ENCODE peak calls at places on chromosomes 6 and 20, in nine cellular contexts. I, Q, D, B, P, A, O, C and K are unnamed samples.
A peak's percentile ranks its signal among the peaks of the same experiment; 100 is the strongest.

GRCh38 chr6:46948699-46949098 is 27.0 kb upstream of the ADGRF5 start:
- DNase-seq in Q (no peak), P (no peak), C (no peak), B (no peak), A (no peak), I (no peak), O (peak; percentile 40), D (no peak), K (no peak)

GRCh38 chr20:25023316-25023715 is 30.8 kb upstream of the APMAP start:
- DNase-seq in C (peak; percentile 25), P (no peak), I (no peak), B (no peak), O (no peak), D (no peak), Q (no peak), A (no peak), K (no peak)

GRCh38 chr6:155974967-155975366 is 519.3 kb upstream of the NOX3 start:
- DNase-seq in I (no peak), D (peak; percentile 36), B (no peak), A (no peak), O (no peak), Q (no peak), P (no peak), C (no peak), K (no peak)

GRCh38 chr6:3726421-3726820 is 25.1 kb downstream of the PXDC1 start:
- DNase-seq in I (no peak), A (no peak), D (no peak), C (no peak), P (no peak), B (peak; percentile 55), O (no peak), Q (no peak), K (no peak)

GRCh38 chr6:113644861-113645575 is 212.1 kb upstream of the MARCKS start:
- DNase-seq in A (no peak), P (no peak), I (no peak), O (no peak), B (peak; percentile 79), D (no peak), C (no peak), Q (peak; percentile 78), K (peak; percentile 88)

GRCh38 chr6:85250586-85251216 is 199.2 kb upstream of the NT5E start:
- DNase-seq in I (no peak), A (no peak), O (no peak), D (no peak), P (no peak), C (no peak), Q (no peak), B (no peak), K (no peak)

GRCh38 chr6:53042112-53042511 is 23.1 kb upstream of the FBXO9 start:
- DNase-seq in P (peak; percentile 46), Q (peak; percentile 97), C (no peak), O (no peak), A (no peak), B (no peak), D (no peak), I (no peak), K (peak; percentile 63)

GRCh38 chr6:75830959-75831885 is 82.2 kb downstream of the MYO6 start:
- DNase-seq in A (no peak), B (peak; percentile 57), O (no peak), C (no peak), D (no peak), I (no peak), Q (no peak), P (no peak), K (no peak)

GRCh38 chr20:57672164-57672563 is 37.7 kb downstream of the PMEPA1 start:
- DNase-seq in D (no peak), Q (no peak), A (peak; percentile 57), B (no peak), I (no peak), O (peak; percentile 55), P (no peak), C (no peak), K (no peak)

GRCh38 chr6:24718449-24719124 is 367 bp downstream of the C6orf62 start:
- DNase-seq in A (no peak), P (no peak), D (no peak), I (no peak), Q (no peak), C (no peak), O (no peak), B (no peak), K (no peak)

GRCh38 chr6:137871299-137871698 is 4.2 kb downstream of the TNFAIP3 start:
- DNase-seq in D (no peak), P (no peak), O (no peak), A (no peak), Q (no peak), B (peak; percentile 58), C (no peak), I (no peak), K (no peak)
- H3K4me3 ChIP-seq in D (peak overlapping the region; percentile 84), P (no peak overlapping the region), O (no peak overlapping the region), A (no peak overlapping the region), Q (no peak overlapping the region), B (peak overlapping the region; percentile 81), C (peak overlapping the region; percentile 19), I (no peak overlapping the region), K (no peak overlapping the region)

DNA sequence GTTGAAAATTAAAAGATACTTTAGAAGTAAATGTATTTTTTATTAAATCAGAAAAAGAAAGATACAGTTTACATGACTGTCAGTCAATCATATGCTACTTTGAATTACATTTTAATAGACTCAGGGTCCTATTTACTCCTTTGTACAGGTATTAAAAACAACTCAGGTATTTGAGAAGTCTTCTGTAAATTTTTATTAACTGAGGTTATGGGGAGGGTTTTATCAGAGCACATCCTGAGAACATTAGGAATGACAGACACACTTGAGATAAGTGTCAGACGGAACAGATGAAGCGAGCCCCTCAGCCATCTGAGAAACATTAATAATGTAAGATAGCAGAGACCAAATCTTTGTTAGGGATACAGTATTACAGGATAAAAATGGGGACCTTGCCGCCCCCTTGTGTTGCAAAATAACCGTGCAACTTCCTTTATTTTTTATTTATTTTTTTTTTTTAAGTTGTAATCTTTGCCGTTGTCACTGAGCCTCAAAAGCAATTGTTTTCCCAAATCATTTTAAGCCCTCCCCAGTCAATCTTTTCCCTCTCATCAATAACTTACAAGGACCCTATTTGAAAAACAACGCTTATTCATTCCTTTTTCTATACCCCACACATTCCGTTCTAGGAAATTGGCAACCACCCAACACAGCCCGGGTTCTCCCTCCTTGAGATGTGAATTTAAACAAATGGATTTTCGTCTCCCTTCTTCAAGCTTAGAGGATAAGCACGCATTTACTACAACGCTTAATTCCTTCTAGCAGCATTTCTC is 126.7 kb downstream of the BCAS1 start:
- DNase-seq in C (no peak), Q (peak; percentile 70), A (no peak), O (peak; percentile 57), D (no peak), P (no peak), I (peak; percentile 50), B (peak; percentile 57), K (no peak)
- H3K4me3 ChIP-seq in C (no peak overlapping the region), Q (peak overlapping the region; percentile 36), A (no peak overlapping the region), O (no peak overlapping the region), D (no peak overlapping the region), P (peak overlapping the region; percentile 44), I (no peak overlapping the region), B (no peak overlapping the region), K (no peak overlapping the region)

GRCh38 chr20:11919046-11919445 is 1.4 kb downstream of the BTBD3 start:
- DNase-seq in O (no peak), A (no peak), D (peak; percentile 20), I (no peak), C (no peak), B (no peak), P (no peak), Q (no peak), K (no peak)
- H3K4me3 ChIP-seq in O (no peak overlapping the region), A (peak overlapping the region; percentile 57), D (peak overlapping the region; percentile 29), I (no peak overlapping the region), C (no peak overlapping the region), B (no peak overlapping the region), P (peak overlapping the region; percentile 4), Q (no peak overlapping the region), K (no peak overlapping the region)

GRCh38 chr6:27829453-27830211 is 82.6 kb downstream of the OR2B2 start:
- DNase-seq in B (no peak), O (no peak), C (peak; percentile 64), Q (peak; percentile 28), P (no peak), I (no peak), D (no peak), A (no peak), K (no peak)
- H3K4me3 ChIP-seq in B (peak overlapping the region; percentile 64), O (peak overlapping the region; percentile 70), C (peak overlapping the region; percentile 89), Q (peak overlapping the region; percentile 67), P (peak overlapping the region; percentile 67), I (peak overlapping the region; percentile 53), D (no peak overlapping the region), A (no peak overlapping the region), K (peak overlapping the region; percentile 59)

DNA sequence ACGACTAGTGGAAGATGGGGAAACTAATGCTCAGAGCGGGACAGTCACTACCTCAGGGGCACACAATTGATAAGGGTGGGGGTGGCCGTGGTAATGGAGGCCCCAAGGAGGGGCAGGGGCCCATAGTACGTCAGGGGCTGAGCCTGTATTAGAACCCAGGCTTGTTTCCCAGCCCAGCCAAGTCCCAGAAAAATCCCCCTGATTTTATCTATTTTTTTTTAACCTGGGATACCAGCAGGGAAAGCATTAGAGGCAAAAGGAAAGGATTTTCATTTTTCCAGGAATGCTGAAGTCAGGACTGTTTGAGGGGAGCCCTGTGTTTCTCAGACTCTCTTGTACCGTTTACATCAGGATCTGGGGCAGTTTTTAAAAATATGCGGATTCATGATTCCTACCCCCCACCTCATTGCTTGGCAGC is 382 bp downstream of the MYH7B start:
- DNase-seq in I (no peak), C (no peak), O (no peak), A (no peak), D (no peak), Q (no peak), P (no peak), B (no peak), K (no peak)
- H3K4me3 ChIP-seq in I (peak overlapping the region; percentile 57), C (peak overlapping the region; percentile 91), O (peak overlapping the region; percentile 49), A (peak overlapping the region; percentile 49), D (peak overlapping the region; percentile 64), Q (peak overlapping the region; percentile 76), P (peak overlapping the region; percentile 78), B (peak overlapping the region; percentile 96), K (peak overlapping the region; percentile 67)

DNA sequence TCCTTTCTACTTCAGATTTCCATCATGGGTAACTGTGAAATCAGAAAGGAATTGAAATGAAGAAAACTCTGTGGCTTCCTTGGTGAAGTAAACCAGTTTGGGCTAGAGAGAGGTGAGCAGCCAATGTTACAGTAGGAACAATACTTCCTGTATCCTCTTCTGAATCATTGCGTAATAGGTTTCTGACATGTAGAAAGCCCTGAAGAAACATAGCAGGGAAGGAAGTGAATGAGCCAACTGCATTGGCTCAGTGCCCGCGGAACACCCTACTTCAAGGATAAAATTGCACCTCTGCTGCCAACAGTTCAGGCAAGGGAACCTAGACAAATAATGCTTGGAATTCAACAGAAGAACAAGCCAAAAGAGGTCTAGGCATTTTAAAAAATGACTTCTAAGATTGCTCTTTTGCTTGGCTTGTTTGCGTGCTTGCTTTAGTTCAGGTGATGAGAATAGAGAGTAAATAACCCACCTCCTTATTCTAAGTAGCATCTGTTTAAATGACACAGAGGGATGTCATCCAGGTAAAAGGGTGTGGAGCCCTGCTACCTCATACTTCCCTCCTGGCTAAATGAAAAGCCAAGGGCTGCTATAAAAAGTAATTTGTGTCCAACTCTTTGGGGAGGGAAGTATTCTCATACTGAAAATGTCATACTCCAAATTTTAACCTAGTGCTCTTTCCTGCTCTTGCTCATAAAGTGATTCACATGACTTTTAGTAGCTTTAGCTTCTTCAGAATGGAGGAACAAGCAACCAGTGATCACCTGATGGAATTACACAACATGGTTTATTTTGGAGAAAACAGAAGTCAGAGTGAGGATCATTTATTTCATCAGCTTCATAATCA is 30.0 kb upstream of the AKIRIN2 start:
- DNase-seq in I (no peak), Q (peak; percentile 91), P (peak; percentile 77), O (no peak), C (no peak), D (peak; percentile 82), B (peak; percentile 87), A (peak; percentile 90), K (peak; percentile 77)
- H3K4me3 ChIP-seq in I (no peak overlapping the region), Q (peak overlapping the region; percentile 38), P (no peak overlapping the region), O (no peak overlapping the region), C (no peak overlapping the region), D (no peak overlapping the region), B (peak overlapping the region; percentile 10), A (no peak overlapping the region), K (no peak overlapping the region)